ENCODE peak calls at places on chromosomes 16 and 17, in ten cellular contexts. U, S, N, D, Z, X, P, B, M and R are unnamed samples.

GRCh38 chr16:85126731-85127662 is 14.7 kb upstream of the CIBAR2 start:
- DNase-seq in U (peak), S (no peak), N (no peak), D (peak), Z (peak), X (peak), P (peak), B (no peak), M (peak), R (no peak)

GRCh38 chr16:27476240-27476639 is 73.5 kb downstream of the GTF3C1 start:
- DNase-seq in U (no peak), S (no peak), N (no peak), D (no peak), Z (no peak), X (no peak), P (no peak), B (no peak), M (no peak), R (no peak)

GRCh38 chr17:59513934-59514841 is 51.2 kb upstream of the DHX40 start:
- DNase-seq in U (peak), S (no peak), N (peak), D (peak), Z (no peak), X (no peak), P (no peak), B (peak), M (peak), R (no peak)

GRCh38 chr17:17243163-17243562 is 6.2 kb upstream of the FLCN start:
- DNase-seq in U (no peak), S (no peak), N (no peak), D (no peak), Z (no peak), X (no peak), P (no peak), B (no peak), M (no peak), R (no peak)

GRCh38 chr16:53859995-53860540 is 156.1 kb downstream of the FTO start:
- DNase-seq in U (no peak), S (no peak), N (no peak), D (no peak), Z (no peak), X (no peak), P (no peak), B (no peak), M (no peak), R (no peak)

GRCh38 chr16:324451-325334 is 27.8 kb downstream of the AXIN1 start:
- DNase-seq in U (no peak), S (peak), N (no peak), D (no peak), Z (peak), X (no peak), P (peak), B (no peak), M (no peak), R (peak)

GRCh38 chr17:20189322-20189721 is 180.2 kb downstream of the SPECC1 start:
- DNase-seq in U (no peak), S (no peak), N (peak), D (peak), Z (no peak), X (no peak), P (no peak), B (no peak), M (peak), R (no peak)

GRCh38 chr16:84225126-84225525 is 14.7 kb downstream of the KCNG4 start:
- DNase-seq in U (no peak), S (no peak), N (no peak), D (no peak), Z (no peak), X (no peak), P (no peak), B (no peak), M (no peak), R (no peak)

GRCh38 chr16:88730632-88731607 is 24.6 kb downstream of the CTU2 start:
- DNase-seq in U (no peak), S (no peak), N (no peak), D (peak), Z (no peak), X (no peak), P (no peak), B (no peak), M (peak), R (no peak)

GRCh38 chr17:55161935-55162555 is 102.7 kb upstream of the HLF start:
- DNase-seq in U (no peak), S (no peak), N (no peak), D (peak), Z (no peak), X (no peak), P (no peak), B (no peak), M (peak), R (no peak)

GRCh38 chr17:8004899-8005298 is 2.5 kb downstream of the GUCY2D start:
- DNase-seq in U (no peak), S (peak), N (no peak), D (peak), Z (no peak), X (no peak), P (no peak), B (no peak), M (peak), R (no peak)

GRCh38 chr16:2288701-2289100 is 20.8 kb upstream of the RNPS1 start:
- DNase-seq in U (no peak), S (no peak), N (no peak), D (no peak), Z (no peak), X (no peak), P (no peak), B (no peak), M (no peak), R (no peak)

GRCh38 chr16:50702725-50703124 is 9.3 kb downstream of the NOD2 start:
- DNase-seq in U (no peak), S (no peak), N (no peak), D (no peak), Z (peak), X (no peak), P (no peak), B (no peak), M (no peak), R (no peak)

GRCh38 chr16:84555418-84556196 is 51.1 kb upstream of the MEAK7 start:
- DNase-seq in U (no peak), S (no peak), N (no peak), D (no peak), Z (no peak), X (no peak), P (no peak), B (no peak), M (no peak), R (no peak)

GRCh38 chr16:25093208-25094061 is 18.1 kb upstream of the LCMT1 start:
- DNase-seq in U (no peak), S (no peak), N (no peak), D (no peak), Z (peak), X (no peak), P (no peak), B (no peak), M (no peak), R (no peak)

GRCh38 chr16:2967211-2967631 is 1.9 kb upstream of the PAQR4 start:
- DNase-seq in U (no peak), S (no peak), N (no peak), D (no peak), Z (no peak), X (no peak), P (no peak), B (no peak), M (no peak), R (no peak)

GRCh38 chr16:48583075-48584065 is 26.6 kb downstream of the N4BP1 start:
- DNase-seq in U (no peak), S (no peak), N (no peak), D (peak), Z (no peak), X (no peak), P (no peak), B (no peak), M (no peak), R (no peak)

GRCh38 chr17:34765291-34765690 is 185.9 kb downstream of the TMEM132E start:
- DNase-seq in U (no peak), S (no peak), N (no peak), D (no peak), Z (no peak), X (no peak), P (no peak), B (no peak), M (no peak), R (no peak)

GRCh38 chr16:31477220-31478216 is 5.4 kb upstream of the SLC5A2 start:
- DNase-seq in U (no peak), S (peak), N (no peak), D (no peak), Z (no peak), X (no peak), P (peak), B (no peak), M (no peak), R (no peak)

GRCh38 chr17:29514792-29515191 is 52.0 kb downstream of the ABHD15 start:
- DNase-seq in U (no peak), S (no peak), N (no peak), D (peak), Z (no peak), X (no peak), P (no peak), B (no peak), M (no peak), R (no peak)